ENCODE peak calls at places on chromosomes 7 and 10, in four cellular contexts. M is effector CD4-positive, alpha-beta T cell; A is stimulated activated CD4-positive, alpha-beta T cell treated with anti-CD3 and anti-CD28 coated beads, Interleukin-15, amount 100 ng/mL, for 24 hours; L is kidney epithelial cell. H is an unnamed sample.

GRCh38 chr7:7739718-7740355 is 21.4 kb upstream of the RPA3 start:
- DNase-seq in M (no peak), A (no peak), L (no peak), H (no peak)

GRCh38 chr7:42237162-42237821 is at the start of gene GLI3:
- DNase-seq in M (no peak), A (peak; percentile 59), L (peak; percentile 56), H (peak; percentile 51)

GRCh38 chr10:126278846-126279245 is 109.4 kb downstream of the ADAM12 start:
- DNase-seq in M (no peak), A (no peak), L (no peak), H (no peak)

GRCh38 chr10:79392506-79393176 is 45.4 kb downstream of the PPIF start:
- DNase-seq in M (no peak), A (no peak), L (no peak), H (no peak)

GRCh38 chr10:12640026-12640425 is 290.7 kb downstream of the CAMK1D start:
- DNase-seq in M (no peak), A (no peak), L (no peak), H (no peak)

GRCh38 chr7:13603661-13604060 is 385.8 kb downstream of the ETV1 start:
- DNase-seq in M (no peak), A (no peak), L (peak; percentile 72), H (no peak)

GRCh38 chr10:79009144-79009543 is 59.6 kb upstream of the ZMIZ1 start:
- DNase-seq in M (no peak), A (no peak), L (no peak), H (no peak)

GRCh38 chr10:100859204-100859763 is 53.5 kb upstream of the SLF2 start:
- DNase-seq in M (no peak), A (no peak), L (no peak), H (no peak)

GRCh38 chr10:5343561-5343960 is 21.2 kb upstream of the UCN3 start:
- DNase-seq in M (no peak), A (peak; percentile 22), L (no peak), H (no peak)

GRCh38 chr7:37690206-37690605 is 6.6 kb downstream of the GPR141 start:
- DNase-seq in M (no peak), A (no peak), L (no peak), H (no peak)

GRCh38 chr10:97757471-97757870 is 14.3 kb downstream of the SFRP5 start:
- DNase-seq in M (no peak), A (no peak), L (no peak), H (no peak)

GRCh38 chr7:76303829-76304505 is 1.5 kb downstream of the HSPB1 start:
- DNase-seq in M (no peak), A (peak; percentile 20), L (no peak), H (no peak)

GRCh38 chr7:117019287-117019686 is 66.0 kb downstream of the ST7 start:
- DNase-seq in M (no peak), A (no peak), L (no peak), H (no peak)

GRCh38 chr10:101217450-101218281 is 11.6 kb downstream of the LBX1 start:
- DNase-seq in M (no peak), A (peak; percentile 57), L (no peak), H (no peak)

GRCh38 chr7:91683823-91684222 is 196.7 kb downstream of the MTERF1 start:
- DNase-seq in M (no peak), A (no peak), L (no peak), H (no peak)

GRCh38 chr7:128892521-128893250 is 17.8 kb downstream of the KCP start:
- DNase-seq in M (no peak), A (no peak), L (no peak), H (no peak)

GRCh38 chr10:4013651-4014085 is 228.7 kb upstream of the KLF6 start:
- DNase-seq in M (no peak), A (peak; percentile 78), L (no peak), H (no peak)

H was measured in substantia nigra.